ENCODE peak calls at places on chromosomes 7 and 10, in five cellular contexts. J is WTC11, L is GM12878, N is HepG2, C is K562. Y is an unnamed sample.

GRCh38 chr7:155647302-155647701 is 2.8 kb downstream of the RBM33 start:
- DNase-seq in N (no peak), J (no peak), C (no peak), L (no peak), Y (no peak)

GRCh38 chr7:29463504-29464158 is 100.0 kb upstream of the PRR15 start:
- DNase-seq in L (no peak), C (no peak), N (no peak), J (no peak), Y (no peak)

GRCh38 chr10:21525367-21526183 is at the start of gene SKIDA1:
- DNase-seq in N (peak; percentile 92), J (peak; percentile 88), C (peak; percentile 81), L (no peak), Y (peak; percentile 90)

GRCh38 chr10:106537866-106538265 is 626.6 kb downstream of the SORCS1 start:
- DNase-seq in C (no peak), N (no peak), L (no peak), J (no peak), Y (no peak)

GRCh38 chr10:132397671-132398565 is 918 bp downstream of the PWWP2B start:
- DNase-seq in J (no peak), C (no peak), L (no peak), N (no peak), Y (no peak)

GRCh38 chr10:59668081-59668480 is 41.6 kb downstream of the SLC16A9 start:
- DNase-seq in N (no peak), C (no peak), L (no peak), J (no peak), Y (no peak)

GRCh38 chr10:4061441-4061951 is 276.5 kb upstream of the KLF6 start:
- DNase-seq in L (no peak), C (no peak), J (no peak), N (no peak), Y (no peak)

GRCh38 chr10:74924251-74924954 is 98.0 kb downstream of the KAT6B start:
- DNase-seq in C (no peak), J (no peak), L (no peak), N (no peak), Y (no peak)

GRCh38 chr7:4836206-4836661 is 25.6 kb downstream of the PAPOLB start:
- DNase-seq in C (no peak), L (no peak), J (no peak), N (no peak), Y (no peak)

GRCh38 chr10:24333736-24334135 is 124.8 kb downstream of the KIAA1217 start:
- DNase-seq in J (no peak), C (no peak), L (no peak), N (no peak), Y (no peak)

GRCh38 chr10:18659784-18660561 is 742 bp downstream of the ARL5B start:
- DNase-seq in C (peak; percentile 17), J (no peak), L (peak; percentile 23), N (peak; percentile 27), Y (no peak)

GRCh38 chr10:24929056-24929544 is 23.3 kb downstream of the PRTFDC1 start:
- DNase-seq in J (no peak), L (peak; percentile 79), N (no peak), C (no peak), Y (no peak)

GRCh38 chr10:89707372-89707771 is 6.0 kb downstream of the KIF20B start:
- DNase-seq in J (no peak), L (no peak), C (no peak), N (no peak), Y (no peak)

GRCh38 chr10:70558871-70559810 is 43.4 kb downstream of the PRF1 start:
- DNase-seq in N (peak; percentile 48), C (peak; percentile 93), J (peak; percentile 73), L (no peak), Y (no peak)

GRCh38 chr7:34842782-34843181 is 184.8 kb downstream of the NPSR1 start:
- DNase-seq in N (no peak), C (no peak), L (no peak), J (no peak), Y (no peak)

GRCh38 chr7:84412161-84412969 is 217.8 kb upstream of the SEMA3A start:
- DNase-seq in C (no peak), N (peak; percentile 3), L (no peak), J (no peak), Y (no peak)
- TF ChIP-seq ATF2 in C (no peak), N (no peak), L (no peak), J (no peak), Y (no peak)

GRCh38 chr10:118264252-118264651 is 77.9 kb downstream of the FAM204A start:
- DNase-seq in L (no peak), C (no peak), N (no peak), J (no peak), Y (no peak)

GRCh38 chr10:118259288-118259906 is 82.7 kb downstream of the FAM204A start:
- DNase-seq in J (peak; percentile 73), N (peak; percentile 19), L (no peak), C (peak; percentile 56), Y (no peak)

GRCh38 chr10:118264838-118265470 is 77.2 kb downstream of the FAM204A start:
- DNase-seq in N (no peak), C (no peak), L (no peak), J (no peak), Y (no peak)
- TF ChIP-seq ATF2 in N (no peak), C (no peak), L (no peak), J (no peak), Y (no peak)

DNA sequence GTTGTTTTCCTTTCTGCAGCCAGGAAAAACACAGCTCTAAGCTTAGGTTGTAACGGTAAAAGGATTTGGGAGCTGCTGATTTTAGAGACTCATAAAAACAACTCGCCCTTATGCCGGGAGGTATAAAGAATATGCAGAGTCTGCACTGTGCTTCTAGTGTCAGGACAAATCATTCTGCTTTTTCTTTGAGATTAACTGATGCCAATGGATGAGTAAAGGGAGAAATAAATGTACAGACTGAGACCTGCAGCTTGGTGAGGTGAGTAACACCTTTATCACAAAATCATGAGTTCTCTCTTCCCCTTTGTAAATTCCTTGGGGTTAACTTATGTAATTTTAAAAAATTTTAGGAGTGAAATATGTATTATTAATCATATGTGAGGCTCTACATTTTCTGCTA is 1.9 kb upstream of the SFR1 start:
- DNase-seq in N (no peak), C (no peak), J (no peak), L (no peak), Y (no peak)
- TF ChIP-seq ATF2 in N (no peak), C (no peak), J (no peak), L (no peak), Y (no peak)

GRCh38 chr10:121007264-121007663 is 156.1 kb downstream of the WDR11 start:
- DNase-seq in J (no peak), N (no peak), C (no peak), L (no peak), Y (no peak)
- TF ChIP-seq ATF2 in J (no peak), N (no peak), C (no peak), L (no peak), Y (no peak)